ENCODE peak calls at places on chromosomes 12 and 14, in eight cellular contexts. One of them, this sample, is unnamed.

GRCh38 chr14:53871947-53872346 is 84.7 kb downstream of the BMP4 start:
- DNase-seq in AG09309: no peak
- DNase-seq in smooth muscle cell of the brain vasculature: no peak
- DNase-seq in MM.1S: no peak
- DNase-seq in nucleus accumbens: no peak
- DNase-seq in naive thymus-derived CD4-positive, alpha-beta T cell: no peak
- DNase-seq in COLO829: no peak
- DNase-seq in NAMALWA: no peak
- DNase-seq in this sample: no peak

GRCh38 chr12:3294481-3294911 is 196.5 kb upstream of the PRMT8 start:
- DNase-seq in AG09309: no peak
- DNase-seq in smooth muscle cell of the brain vasculature: no peak
- DNase-seq in MM.1S: no peak
- DNase-seq in nucleus accumbens: no peak
- DNase-seq in naive thymus-derived CD4-positive, alpha-beta T cell: no peak
- DNase-seq in COLO829: no peak
- DNase-seq in NAMALWA: no peak
- DNase-seq in this sample: no peak

GRCh38 chr14:99188721-99189120 is 83.3 kb downstream of the BCL11B start:
- DNase-seq in AG09309: no peak
- DNase-seq in smooth muscle cell of the brain vasculature: no peak
- DNase-seq in MM.1S: no peak
- DNase-seq in nucleus accumbens: no peak
- DNase-seq in naive thymus-derived CD4-positive, alpha-beta T cell: no peak
- DNase-seq in COLO829: no peak
- DNase-seq in NAMALWA: no peak
- DNase-seq in this sample: no peak

GRCh38 chr14:104865069-104865630 is at the start of gene CEP170B:
- DNase-seq in AG09309: no peak
- DNase-seq in smooth muscle cell of the brain vasculature: no peak
- DNase-seq in MM.1S: peak
- DNase-seq in nucleus accumbens: no peak
- DNase-seq in naive thymus-derived CD4-positive, alpha-beta T cell: no peak
- DNase-seq in COLO829: peak
- DNase-seq in NAMALWA: no peak
- DNase-seq in this sample: no peak

GRCh38 chr12:124610629-124611558 is 43.5 kb upstream of the NCOR2 start:
- DNase-seq in AG09309: no peak
- DNase-seq in smooth muscle cell of the brain vasculature: no peak
- DNase-seq in MM.1S: no peak
- DNase-seq in nucleus accumbens: no peak
- DNase-seq in naive thymus-derived CD4-positive, alpha-beta T cell: no peak
- DNase-seq in COLO829: no peak
- DNase-seq in NAMALWA: no peak
- DNase-seq in this sample: no peak

GRCh38 chr14:71141701-71142374 is 234.6 kb downstream of the PCNX1 start:
- DNase-seq in AG09309: no peak
- DNase-seq in smooth muscle cell of the brain vasculature: no peak
- DNase-seq in MM.1S: no peak
- DNase-seq in nucleus accumbens: no peak
- DNase-seq in naive thymus-derived CD4-positive, alpha-beta T cell: no peak
- DNase-seq in COLO829: no peak
- DNase-seq in NAMALWA: no peak
- DNase-seq in this sample: no peak

GRCh38 chr14:95156765-95157194 is 549 bp downstream of the DICER1 start:
- DNase-seq in AG09309: no peak
- DNase-seq in smooth muscle cell of the brain vasculature: no peak
- DNase-seq in MM.1S: peak
- DNase-seq in nucleus accumbens: no peak
- DNase-seq in naive thymus-derived CD4-positive, alpha-beta T cell: no peak
- DNase-seq in COLO829: no peak
- DNase-seq in NAMALWA: no peak
- DNase-seq in this sample: peak

GRCh38 chr12:104684884-104685283 is 228.1 kb downstream of the CHST11 start:
- DNase-seq in AG09309: peak
- DNase-seq in smooth muscle cell of the brain vasculature: no peak
- DNase-seq in MM.1S: no peak
- DNase-seq in nucleus accumbens: no peak
- DNase-seq in naive thymus-derived CD4-positive, alpha-beta T cell: no peak
- DNase-seq in COLO829: no peak
- DNase-seq in NAMALWA: no peak
- DNase-seq in this sample: no peak

GRCh38 chr12:29578731-29579130 is 81.2 kb upstream of the OVCH1 start:
- DNase-seq in AG09309: no peak
- DNase-seq in smooth muscle cell of the brain vasculature: no peak
- DNase-seq in MM.1S: no peak
- DNase-seq in nucleus accumbens: no peak
- DNase-seq in naive thymus-derived CD4-positive, alpha-beta T cell: no peak
- DNase-seq in COLO829: no peak
- DNase-seq in NAMALWA: no peak
- DNase-seq in this sample: no peak

GRCh38 chr14:45361727-45362126 is 108.7 kb upstream of the MIS18BP1 start:
- DNase-seq in AG09309: no peak
- DNase-seq in smooth muscle cell of the brain vasculature: no peak
- DNase-seq in MM.1S: no peak
- DNase-seq in nucleus accumbens: no peak
- DNase-seq in naive thymus-derived CD4-positive, alpha-beta T cell: no peak
- DNase-seq in COLO829: no peak
- DNase-seq in NAMALWA: no peak
- DNase-seq in this sample: no peak

GRCh38 chr14:99682809-99683618 is 1.1 kb upstream of the CYP46A1 start:
- DNase-seq in AG09309: no peak
- DNase-seq in smooth muscle cell of the brain vasculature: peak
- DNase-seq in MM.1S: peak
- DNase-seq in nucleus accumbens: peak
- DNase-seq in naive thymus-derived CD4-positive, alpha-beta T cell: peak
- DNase-seq in COLO829: peak
- DNase-seq in NAMALWA: peak
- DNase-seq in this sample: peak

GRCh38 chr12:104768033-104768432 is 190.1 kb downstream of the SLC41A2 start:
- DNase-seq in AG09309: no peak
- DNase-seq in smooth muscle cell of the brain vasculature: no peak
- DNase-seq in MM.1S: no peak
- DNase-seq in nucleus accumbens: no peak
- DNase-seq in naive thymus-derived CD4-positive, alpha-beta T cell: no peak
- DNase-seq in COLO829: no peak
- DNase-seq in NAMALWA: no peak
- DNase-seq in this sample: no peak

GRCh38 chr12:47024463-47024862 is 55.0 kb upstream of the PCED1B start:
- DNase-seq in AG09309: no peak
- DNase-seq in smooth muscle cell of the brain vasculature: no peak
- DNase-seq in MM.1S: no peak
- DNase-seq in nucleus accumbens: no peak
- DNase-seq in naive thymus-derived CD4-positive, alpha-beta T cell: no peak
- DNase-seq in COLO829: no peak
- DNase-seq in NAMALWA: no peak
- DNase-seq in this sample: no peak

GRCh38 chr12:88575361-88575959 is 4.8 kb downstream of the KITLG start:
- DNase-seq in AG09309: no peak
- DNase-seq in smooth muscle cell of the brain vasculature: no peak
- DNase-seq in MM.1S: no peak
- DNase-seq in nucleus accumbens: no peak
- DNase-seq in naive thymus-derived CD4-positive, alpha-beta T cell: no peak
- DNase-seq in COLO829: no peak
- DNase-seq in NAMALWA: no peak
- DNase-seq in this sample: no peak

GRCh38 chr12:52147367-52147972 is 44.3 kb downstream of the KRT80 start:
- DNase-seq in AG09309: peak
- DNase-seq in smooth muscle cell of the brain vasculature: peak
- DNase-seq in MM.1S: no peak
- DNase-seq in nucleus accumbens: peak
- DNase-seq in naive thymus-derived CD4-positive, alpha-beta T cell: no peak
- DNase-seq in COLO829: peak
- DNase-seq in NAMALWA: no peak
- DNase-seq in this sample: peak

GRCh38 chr12:125276567-125276966 is 211.3 kb downstream of the AACS start:
- DNase-seq in AG09309: no peak
- DNase-seq in smooth muscle cell of the brain vasculature: no peak
- DNase-seq in MM.1S: no peak
- DNase-seq in nucleus accumbens: no peak
- DNase-seq in naive thymus-derived CD4-positive, alpha-beta T cell: no peak
- DNase-seq in COLO829: no peak
- DNase-seq in NAMALWA: no peak
- DNase-seq in this sample: no peak

GRCh38 chr12:52561880-52562449 is 9.0 kb upstream of the KRT71 start:
- DNase-seq in AG09309: no peak
- DNase-seq in smooth muscle cell of the brain vasculature: no peak
- DNase-seq in MM.1S: no peak
- DNase-seq in nucleus accumbens: no peak
- DNase-seq in naive thymus-derived CD4-positive, alpha-beta T cell: no peak
- DNase-seq in COLO829: no peak
- DNase-seq in NAMALWA: peak
- DNase-seq in this sample: peak

GRCh38 chr12:61993734-61994345 is 266.4 kb upstream of the USP15 start:
- DNase-seq in AG09309: no peak
- DNase-seq in smooth muscle cell of the brain vasculature: no peak
- DNase-seq in MM.1S: peak
- DNase-seq in nucleus accumbens: no peak
- DNase-seq in naive thymus-derived CD4-positive, alpha-beta T cell: no peak
- DNase-seq in COLO829: peak
- DNase-seq in NAMALWA: peak
- DNase-seq in this sample: no peak

GRCh38 chr12:53299454-53300180 is at the start of gene MYG1:
- DNase-seq in AG09309: no peak
- DNase-seq in smooth muscle cell of the brain vasculature: peak
- DNase-seq in MM.1S: peak
- DNase-seq in nucleus accumbens: peak
- DNase-seq in naive thymus-derived CD4-positive, alpha-beta T cell: peak
- DNase-seq in COLO829: peak
- DNase-seq in NAMALWA: peak
- DNase-seq in this sample: peak

GRCh38 chr12:113762155-113762848 is 203.8 kb downstream of the RBM19 start:
- DNase-seq in AG09309: no peak
- DNase-seq in smooth muscle cell of the brain vasculature: no peak
- DNase-seq in MM.1S: no peak
- DNase-seq in nucleus accumbens: peak
- DNase-seq in naive thymus-derived CD4-positive, alpha-beta T cell: no peak
- DNase-seq in COLO829: no peak
- DNase-seq in NAMALWA: no peak
- DNase-seq in this sample: no peak

This sample was measured in lung.